ENCODE peak calls at places on chromosomes 4 and X, in nine cellular contexts. T is fibroblast of mammary gland, D is coronary artery, I is GM12865, U is Daoy, W is mammary epithelial cell, J is KG1, O is brain microvascular endothelial cell, G is H7. Q is an unnamed sample.

GRCh38 chrX:29948653-29949052 is 266.7 kb upstream of the MAGEB2 start:
- DNase-seq in T (peak), D (no peak), I (no peak), U (no peak), W (no peak), J (no peak), O (no peak), G (no peak), Q (peak)

GRCh38 chrX:72094894-72095293 is 36.8 kb downstream of the RTL5 start:
- DNase-seq in T (peak), D (no peak), I (peak), U (no peak), W (no peak), J (no peak), O (peak), G (peak), Q (no peak)

GRCh38 chr4:129546531-129546930 is 450.6 kb downstream of the C4orf33 start:
- DNase-seq in T (no peak), D (no peak), I (no peak), U (no peak), W (no peak), J (no peak), O (no peak), G (no peak), Q (no peak)

GRCh38 chr4:123708902-123709301 is 312.3 kb downstream of the SPRY1 start:
- DNase-seq in T (no peak), D (no peak), I (no peak), U (no peak), W (no peak), J (no peak), O (no peak), G (no peak), Q (no peak)

GRCh38 chr4:141788169-141788915 is 152.0 kb downstream of the IL15 start:
- DNase-seq in T (no peak), D (no peak), I (no peak), U (no peak), W (no peak), J (no peak), O (peak), G (no peak), Q (no peak)

GRCh38 chr4:118942465-118942864 is 53.8 kb downstream of the SYNPO2 start:
- DNase-seq in T (peak), D (no peak), I (no peak), U (peak), W (peak), J (no peak), O (no peak), G (no peak), Q (peak)

GRCh38 chrX:94742772-94743171 is 1068.8 kb downstream of the FAM133A start:
- DNase-seq in T (no peak), D (no peak), I (no peak), U (no peak), W (no peak), J (no peak), O (no peak), G (no peak), Q (no peak)

GRCh38 chr4:89307446-89308160 is at the start of gene GPRIN3:
- DNase-seq in T (peak), D (no peak), I (no peak), U (peak), W (no peak), J (peak), O (peak), G (peak), Q (no peak)

GRCh38 chrX:96387801-96388200 is 296.8 kb upstream of the DIAPH2 start:
- DNase-seq in T (no peak), D (no peak), I (no peak), U (no peak), W (no peak), J (no peak), O (no peak), G (no peak), Q (no peak)

GRCh38 chr4:726235-726787 is 20.7 kb downstream of the PCGF3 start:
- DNase-seq in T (peak), D (no peak), I (no peak), U (no peak), W (no peak), J (no peak), O (no peak), G (no peak), Q (peak)

GRCh38 chr4:26826721-26827120 is 33.9 kb upstream of the STIM2 start:
- DNase-seq in T (no peak), D (no peak), I (peak), U (no peak), W (no peak), J (no peak), O (peak), G (no peak), Q (no peak)

GRCh38 chr4:1290165-1290977 is 680 bp downstream of the MAEA start:
- DNase-seq in T (no peak), D (no peak), I (peak), U (no peak), W (peak), J (no peak), O (no peak), G (peak), Q (no peak)

GRCh38 chrX:120664081-120664480 is 34.2 kb upstream of the C1GALT1C1 start:
- DNase-seq in T (peak), D (no peak), I (no peak), U (no peak), W (peak), J (no peak), O (no peak), G (no peak), Q (peak)

GRCh38 chr4:10664408-10664807 is 20.2 kb downstream of the CLNK start:
- DNase-seq in T (peak), D (no peak), I (no peak), U (peak), W (peak), J (peak), O (peak), G (no peak), Q (peak)

Q was measured in LHCN-M2.